ENCODE peak calls at places on chromosome 2, in seven cellular contexts. T is SK-N-SH, U is HCT116, D is K562, H is H1, C is GM12878, L is HepG2. Z is an unnamed sample.

GRCh38 chr2:241882090-241882625 is 12.6 kb downstream of the RTP5 start:
- DNase-seq in C (no peak), D (peak), T (peak), U (no peak), L (no peak), H (no peak), Z (peak)

GRCh38 chr2:68423966-68424650 is 43.0 kb downstream of the FBXO48 start:
- DNase-seq in T (no peak), H (no peak), C (peak), D (no peak), U (no peak), L (no peak), Z (no peak)

GRCh38 chr2:16438571-16439294 is 226.9 kb downstream of the CYRIA start:
- DNase-seq in L (no peak), T (no peak), U (no peak), D (peak), C (no peak), H (no peak), Z (no peak)

GRCh38 chr2:205650450-205650849 is 31.9 kb upstream of the NRP2 start:
- DNase-seq in D (no peak), H (peak), L (no peak), T (no peak), C (no peak), U (no peak), Z (no peak)

GRCh38 chr2:195212586-195212985 is 444.4 kb upstream of the SLC39A10 start:
- DNase-seq in L (no peak), H (no peak), U (no peak), C (no peak), T (no peak), D (no peak), Z (no peak)

GRCh38 chr2:15905267-15905645 is 35.1 kb upstream of the MYCN start:
- DNase-seq in D (no peak), L (no peak), U (no peak), C (no peak), H (no peak), T (no peak), Z (no peak)

GRCh38 chr2:54103454-54104314 is 11.7 kb upstream of the ACYP2 start:
- DNase-seq in T (peak), D (peak), C (no peak), U (peak), H (no peak), L (peak), Z (no peak)

GRCh38 chr2:114261366-114261765 is 181.1 kb upstream of the DPP10 start:
- DNase-seq in D (no peak), U (no peak), H (no peak), C (no peak), L (no peak), T (no peak), Z (no peak)

GRCh38 chr2:240449764-240450531 is 14.5 kb downstream of the GPC1 start:
- DNase-seq in D (no peak), U (no peak), C (no peak), T (no peak), L (no peak), H (no peak), Z (no peak)
- TF ChIP-seq JUND in D (no peak), U (no peak), C (no peak), T (no peak), L (no peak), H (no peak), Z (no peak)

DNA sequence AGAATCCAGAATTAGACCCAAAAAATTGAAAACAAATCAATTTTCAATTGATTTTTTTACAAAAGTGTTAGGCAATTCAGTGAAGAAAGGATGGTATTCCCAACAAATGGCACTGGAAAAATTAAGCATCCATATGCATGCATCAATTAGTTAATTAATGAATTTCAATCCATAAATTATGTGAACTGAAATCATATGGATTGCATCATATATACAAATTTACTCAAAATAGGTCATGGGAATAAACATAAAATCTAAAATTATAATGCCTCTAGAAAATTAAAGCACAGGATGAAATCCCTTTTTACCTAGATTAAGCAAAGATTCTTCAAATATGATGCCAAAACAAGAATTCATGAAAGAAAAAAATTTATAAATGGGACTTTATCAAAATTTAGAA is 213.9 kb upstream of the KLHL29 start:
- DNase-seq in T (no peak), D (no peak), C (no peak), L (no peak), H (no peak), U (no peak), Z (no peak)
- TF ChIP-seq JUND in T (no peak), D (no peak), C (no peak), L (no peak), H (no peak), U (no peak), Z (no peak)

GRCh38 chr2:188114014-188114413 is 177.7 kb upstream of the GULP1 start:
- DNase-seq in H (no peak), D (no peak), T (peak), L (no peak), C (no peak), U (no peak), Z (no peak)
- TF ChIP-seq JUND in H (no peak), D (no peak), T (peak), L (no peak), C (no peak), U (no peak), Z (no peak)

GRCh38 chr2:36547906-36548305 is 50.1 kb downstream of the FEZ2 start:
- DNase-seq in L (no peak), H (no peak), D (no peak), T (no peak), U (no peak), C (no peak), Z (no peak)
- TF ChIP-seq JUND in L (no peak), H (no peak), D (no peak), T (no peak), U (no peak), C (no peak), Z (no peak)

GRCh38 chr2:202152104-202152771 is 79.2 kb downstream of the KIAA2012 start:
- DNase-seq in L (no peak), U (no peak), T (no peak), H (no peak), D (no peak), C (no peak), Z (no peak)
- TF ChIP-seq JUND in L (no peak), U (no peak), T (peak), H (no peak), D (no peak), C (no peak), Z (no peak)

GRCh38 chr2:71452565-71452964 is 796 bp upstream of the DYSF start:
- DNase-seq in U (peak), L (no peak), C (no peak), H (no peak), T (no peak), D (peak), Z (no peak)

GRCh38 chr2:71453404-71454220 is at the start of gene DYSF:
- DNase-seq in U (no peak), L (no peak), H (peak), D (peak), T (peak), C (no peak), Z (peak)

GRCh38 chr2:71454221-71455010 is 1.1 kb downstream of the DYSF start:
- DNase-seq in C (no peak), T (no peak), L (no peak), H (peak), D (peak), U (no peak), Z (no peak)

GRCh38 chr2:71449343-71449742 is 4.0 kb upstream of the DYSF start:
- DNase-seq in D (no peak), U (no peak), C (no peak), T (no peak), H (no peak), L (no peak), Z (no peak)

GRCh38 chr2:71451695-71452094 is 1.7 kb upstream of the DYSF start:
- DNase-seq in C (no peak), U (no peak), T (no peak), D (no peak), H (no peak), L (no peak), Z (no peak)
- TF ChIP-seq JUND in C (no peak), U (no peak), T (no peak), D (no peak), H (no peak), L (no peak), Z (no peak)

GRCh38 chr2:151922845-151923666 is 94.8 kb upstream of the ARL5A start:
- DNase-seq in U (no peak), H (no peak), D (no peak), C (no peak), L (peak), T (no peak), Z (no peak)
- TF ChIP-seq JUND in U (no peak), H (no peak), D (peak), C (no peak), L (no peak), T (no peak), Z (no peak)

GRCh38 chr2:45283764-45284620 is 274.7 kb upstream of the SIX2 start:
- DNase-seq in C (no peak), U (peak), T (no peak), L (no peak), H (no peak), D (no peak), Z (no peak)
- TF ChIP-seq JUND in C (no peak), U (peak), T (peak), L (no peak), H (no peak), D (no peak), Z (no peak)

GRCh38 chr2:26805241-26805676 is 19.4 kb downstream of the CENPA start:
- DNase-seq in C (no peak), T (no peak), U (peak), D (no peak), H (no peak), L (no peak), Z (no peak)
- TF ChIP-seq JUND in C (no peak), T (peak), U (peak), D (no peak), H (no peak), L (no peak), Z (no peak)

GRCh38 chr2:236874866-236875481 is 210.7 kb upstream of the COPS8 start:
- DNase-seq in U (no peak), L (no peak), T (no peak), D (no peak), H (peak), C (no peak), Z (peak)
- TF ChIP-seq JUND in U (no peak), L (no peak), T (no peak), D (no peak), H (no peak), C (no peak), Z (no peak)

Z was measured in T47D.